ENCODE peak calls at places on chromosomes 11 and 22, in nine cellular contexts. Z is left cardiac atrium; I is NCI-H510A; N is activated effector memory CD4-positive, alpha-beta T cell treated with Interleukin-2 at 50 U/mL for 16 hours; Y is stimulated activated CD4-positive, alpha-beta T cell treated with anti-CD3 and anti-CD28 coated beads, Interleukin-4, amount 100 ng/mL, for 48 hours; T is WTC11; G is ACHN; O is Daoy; P is fibroblast of gingiva. M is an unnamed sample.

GRCh38 chr11:36464720-36465119 is 45.4 kb downstream of the TRAF6 start:
- DNase-seq in T (no peak), O (no peak), Z (no peak), G (no peak), Y (no peak), P (no peak), N (no peak), I (no peak), M (no peak)

GRCh38 chr11:65560555-65561418 is 2.6 kb upstream of the LTBP3 start:
- DNase-seq in I (no peak), G (peak), Z (peak), Y (no peak), T (peak), N (no peak), P (no peak), O (peak), M (no peak)

GRCh38 chr11:35267504-35267903 is 128.5 kb downstream of the CD44 start:
- DNase-seq in O (peak), T (no peak), N (no peak), I (no peak), Z (no peak), G (peak), P (no peak), Y (no peak), M (no peak)

GRCh38 chr11:71979094-71979493 is 19.6 kb upstream of the IL18BP start:
- DNase-seq in N (no peak), P (no peak), I (no peak), Y (no peak), O (no peak), Z (no peak), G (no peak), T (no peak), M (no peak)

GRCh38 chr11:101445761-101446160 is 138.0 kb downstream of the TRPC6 start:
- DNase-seq in P (no peak), T (no peak), Y (no peak), N (no peak), G (no peak), Z (no peak), O (no peak), I (no peak), M (no peak)

GRCh38 chr11:112903310-112903709 is 57.9 kb upstream of the NCAM1 start:
- DNase-seq in Z (no peak), N (no peak), I (no peak), P (no peak), Y (no peak), O (peak), G (no peak), T (no peak), M (no peak)

GRCh38 chr11:124586247-124586860 is 16.6 kb downstream of the OR8A1 start:
- DNase-seq in O (peak), Z (peak), I (no peak), Y (peak), T (peak), P (peak), G (peak), N (no peak), M (peak)

GRCh38 chr22:37472418-37473006 is 13.7 kb downstream of the MFNG start:
- DNase-seq in T (peak), I (no peak), Z (no peak), Y (no peak), N (peak), G (peak), P (no peak), O (peak), M (no peak)

GRCh38 chr11:79294845-79295520 is 145.8 kb downstream of the TENM4 start:
- DNase-seq in T (no peak), P (no peak), G (no peak), O (no peak), N (no peak), Y (no peak), Z (no peak), I (no peak), M (no peak)

GRCh38 chr11:61539009-61539408 is 30.5 kb downstream of the LRRC10B start:
- DNase-seq in Z (no peak), G (no peak), O (no peak), I (no peak), Y (no peak), T (no peak), N (no peak), P (no peak), M (no peak)

GRCh38 chr11:90243534-90243933 is 20.7 kb upstream of the CHORDC1 start:
- DNase-seq in Y (no peak), O (no peak), Z (no peak), G (no peak), T (no peak), I (peak), P (no peak), N (no peak), M (no peak)

GRCh38 chr11:78417888-78418583 is 416 bp upstream of the GAB2 start:
- DNase-seq in N (peak), T (peak), G (peak), P (peak), Y (peak), O (peak), Z (peak), I (peak), M (peak)

GRCh38 chr11:11813288-11813962 is 28.3 kb upstream of the USP47 start:
- DNase-seq in O (peak), T (no peak), Y (no peak), Z (peak), G (peak), N (no peak), I (no peak), P (peak), M (no peak)

GRCh38 chr11:62652156-62653006 is 721 bp downstream of the INTS5 start:
- DNase-seq in Z (no peak), O (no peak), T (no peak), G (no peak), P (no peak), Y (no peak), I (no peak), N (no peak), M (no peak)

GRCh38 chr11:44818110-44818509 is 91.3 kb downstream of the TSPAN18 start:
- DNase-seq in Z (no peak), I (no peak), G (no peak), P (no peak), O (no peak), T (no peak), Y (no peak), N (no peak), M (no peak)

GRCh38 chr22:49020314-49020713 is 807.4 kb downstream of the BRD1 start:
- DNase-seq in T (no peak), I (no peak), Z (no peak), N (no peak), G (no peak), P (no peak), O (no peak), Y (no peak), M (no peak)

GRCh38 chr22:31647516-31647915 is 14.5 kb downstream of the PISD start:
- DNase-seq in Z (no peak), O (no peak), P (peak), N (no peak), I (no peak), Y (no peak), T (no peak), G (no peak), M (no peak)

GRCh38 chr11:95150977-95151684 is 61.5 kb downstream of the ENDOD1 start:
- DNase-seq in O (peak), T (peak), G (peak), I (peak), N (peak), Z (peak), Y (peak), P (peak), M (peak)

GRCh38 chr11:33692013-33692504 is 8.6 kb downstream of the C11orf91 start:
- DNase-seq in I (no peak), O (peak), T (no peak), P (peak), Z (peak), G (peak), N (no peak), Y (no peak), M (no peak)

GRCh38 chr11:102794382-102794781 is 3.6 kb downstream of the MMP1 start:
- DNase-seq in Z (no peak), N (no peak), T (peak), I (no peak), G (peak), P (peak), Y (no peak), O (peak), M (no peak)

GRCh38 chr22:17994424-17995108 is 29.8 kb downstream of the MICAL3 start:
- DNase-seq in Y (no peak), P (no peak), T (no peak), G (peak), O (no peak), Z (no peak), N (no peak), I (no peak), M (no peak)

GRCh38 chr11:96095884-96096301 is 172.0 kb upstream of the MTMR2 start:
- DNase-seq in O (no peak), I (no peak), G (no peak), P (no peak), N (no peak), T (no peak), Y (no peak), Z (no peak), M (no peak)

GRCh38 chr11:118845369-118845768 is 38.3 kb upstream of the CXCR5 start:
- DNase-seq in N (no peak), Y (no peak), G (no peak), T (no peak), Z (no peak), O (peak), I (no peak), P (peak), M (no peak)

GRCh38 chr11:88179966-88180629 is 4.9 kb upstream of the RAB38 start:
- DNase-seq in P (peak), Z (no peak), Y (no peak), N (no peak), T (no peak), I (no peak), O (no peak), G (no peak), M (no peak)

GRCh38 chr22:39598017-39598965 is 27.7 kb downstream of the CACNA1I start:
- DNase-seq in I (no peak), T (peak), P (no peak), O (no peak), G (peak), Z (no peak), Y (peak), N (peak), M (peak)

GRCh38 chr22:19759459-19759993 is 1.1 kb upstream of the TBX1 start:
- DNase-seq in T (peak), G (no peak), O (peak), Y (no peak), P (no peak), Z (no peak), I (no peak), N (no peak), M (no peak)

GRCh38 chr11:78938036-78938435 is 363.4 kb upstream of the NARS2 start:
- DNase-seq in P (no peak), T (no peak), Y (no peak), N (no peak), I (no peak), O (no peak), G (no peak), Z (no peak), M (no peak)

GRCh38 chr22:48821346-48822186 is 1006.1 kb downstream of the BRD1 start:
- DNase-seq in I (no peak), P (no peak), T (no peak), Y (no peak), N (no peak), Z (no peak), O (no peak), G (no peak), M (no peak)

GRCh38 chr11:79060534-79060933 is 380.3 kb downstream of the TENM4 start:
- DNase-seq in I (no peak), Z (no peak), G (no peak), O (no peak), Y (no peak), P (no peak), T (no peak), N (no peak), M (no peak)

GRCh38 chr11:69099193-69099592 is 50.5 kb downstream of the TPCN2 start:
- DNase-seq in N (no peak), T (no peak), P (no peak), G (no peak), Y (no peak), Z (no peak), I (no peak), O (no peak), M (no peak)

GRCh38 chr11:10328314-10329090 is 23.6 kb downstream of the ADM start:
- DNase-seq in G (no peak), Y (no peak), P (peak), N (no peak), O (peak), Z (no peak), I (no peak), T (no peak), M (no peak)